ENCODE peak calls at places on chromosomes 11 and 22, in four cellular contexts. One of them, this sample, is unnamed.

GRCh38 chr11:111946499-111946898 is 9.4 kb downstream of the DIXDC1 start:
- DNase-seq in HepG2: no peak
- DNase-seq in A549: no peak
- DNase-seq in K562: no peak
- DNase-seq in this sample: no peak

GRCh38 chr11:39641749-39642148 is 1817.7 kb downstream of the LRRC4C start:
- DNase-seq in HepG2: no peak
- DNase-seq in A549: no peak
- DNase-seq in K562: no peak
- DNase-seq in this sample: no peak

GRCh38 chr22:37379716-37380115 is 47.6 kb downstream of the ELFN2 start:
- DNase-seq in HepG2: no peak
- DNase-seq in A549: no peak
- DNase-seq in K562: no peak
- DNase-seq in this sample: no peak

GRCh38 chr11:134334796-134335571 is 3.2 kb downstream of the GLB1L2 start:
- DNase-seq in HepG2: no peak
- DNase-seq in A549: no peak
- DNase-seq in K562: no peak
- DNase-seq in this sample: no peak

GRCh38 chr11:86047275-86047991 is 21.5 kb downstream of the PICALM start:
- DNase-seq in HepG2: no peak
- DNase-seq in A549: no peak
- DNase-seq in K562: no peak
- DNase-seq in this sample: no peak

GRCh38 chr11:64776875-64777274 is 1.5 kb downstream of the SF1 start:
- DNase-seq in HepG2: no peak
- DNase-seq in A549: no peak
- DNase-seq in K562: no peak
- DNase-seq in this sample: no peak

GRCh38 chr11:132943737-132944556 is 588.4 kb downstream of the OPCML start:
- DNase-seq in HepG2: no peak
- DNase-seq in A549: no peak
- DNase-seq in K562: no peak
- DNase-seq in this sample: peak; percentile 28

GRCh38 chr22:35477911-35478582 is 62.6 kb upstream of the RASD2 start:
- DNase-seq in HepG2: no peak
- DNase-seq in A549: peak; percentile 38
- DNase-seq in K562: peak; percentile 20
- DNase-seq in this sample: no peak

GRCh38 chr22:44437493-44438015 is 60.5 kb downstream of the RTL6 start:
- DNase-seq in HepG2: no peak
- DNase-seq in A549: no peak
- DNase-seq in K562: no peak
- DNase-seq in this sample: no peak

GRCh38 chr11:61587951-61588695 is 7.2 kb upstream of the SYT7 start:
- DNase-seq in HepG2: no peak
- DNase-seq in A549: peak; percentile 78
- DNase-seq in K562: peak; percentile 85
- DNase-seq in this sample: peak; percentile 96

GRCh38 chr11:121611242-121611641 is 158.5 kb upstream of the SORL1-AS1 start:
- DNase-seq in HepG2: no peak
- DNase-seq in A549: no peak
- DNase-seq in K562: no peak
- DNase-seq in this sample: no peak

GRCh38 chr11:44416776-44417175 is 106.8 kb upstream of the ALX4 start:
- DNase-seq in HepG2: no peak
- DNase-seq in A549: no peak
- DNase-seq in K562: no peak
- DNase-seq in this sample: no peak

DNA sequence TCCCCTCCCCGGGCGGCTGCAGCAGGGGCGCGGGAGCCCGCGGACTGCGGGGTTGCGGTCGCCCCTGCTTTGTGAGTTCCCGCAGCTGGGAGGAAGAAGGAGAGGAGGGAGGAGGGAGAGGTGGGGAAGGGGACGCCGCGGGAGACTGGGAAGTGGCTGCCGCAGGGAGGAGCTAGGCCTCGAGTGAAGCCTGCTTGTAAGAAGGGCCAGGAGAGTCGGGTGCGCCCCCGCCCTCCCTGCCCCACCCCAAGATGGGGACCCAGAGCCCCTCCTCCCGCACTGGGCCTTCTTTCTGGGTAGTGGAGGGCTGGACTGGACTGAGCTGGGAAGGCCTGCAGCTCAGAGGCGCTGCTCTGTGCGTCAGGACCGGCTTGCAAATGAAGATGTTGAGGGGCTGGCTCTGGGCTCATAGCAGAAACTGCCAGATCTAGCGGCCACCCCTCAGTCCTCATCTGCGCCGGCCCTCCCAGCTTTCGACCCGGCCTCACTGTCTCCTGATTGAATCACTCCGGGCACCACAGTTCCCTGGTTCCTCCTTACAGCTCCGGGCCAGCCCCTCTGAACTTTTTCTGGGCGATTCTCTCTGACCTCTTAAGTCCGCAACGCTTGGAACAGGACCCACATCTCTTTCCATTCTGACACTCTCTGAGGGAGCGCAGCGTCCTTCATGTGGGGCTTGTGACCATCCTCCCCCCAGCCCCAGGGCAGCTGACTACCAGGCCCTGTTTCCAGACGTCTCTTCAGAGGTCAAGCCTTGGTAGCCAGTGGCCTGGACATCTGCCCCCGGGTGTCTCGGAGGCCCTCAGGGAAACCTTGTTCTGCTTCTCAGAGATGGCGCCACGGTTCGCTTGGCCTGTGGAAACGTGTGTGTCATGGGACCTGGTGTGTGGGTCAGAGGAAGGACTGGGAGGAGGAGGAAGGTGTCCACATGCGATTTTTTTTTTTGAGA is 21.9 kb downstream of the SERPINH1 start:
- DNase-seq in HepG2: no peak
- DNase-seq in A549: no peak
- DNase-seq in K562: peak; percentile 49
- DNase-seq in this sample: peak; percentile 75
- TF ChIP-seq HMGXB4 in HepG2: no peak
- TF ChIP-seq HMGXB4 in A549: no peak
- TF ChIP-seq HMGXB4 in K562: no peak
- TF ChIP-seq HMGXB4 in this sample: no peak

GRCh38 chr11:34274712-34275398 is 83.0 kb downstream of the ABTB2 start:
- DNase-seq in HepG2: no peak
- DNase-seq in A549: peak; percentile 96
- DNase-seq in K562: no peak
- DNase-seq in this sample: no peak
- TF ChIP-seq HMGXB4 in HepG2: no peak
- TF ChIP-seq HMGXB4 in A549: no peak
- TF ChIP-seq HMGXB4 in K562: no peak
- TF ChIP-seq HMGXB4 in this sample: no peak

DNA sequence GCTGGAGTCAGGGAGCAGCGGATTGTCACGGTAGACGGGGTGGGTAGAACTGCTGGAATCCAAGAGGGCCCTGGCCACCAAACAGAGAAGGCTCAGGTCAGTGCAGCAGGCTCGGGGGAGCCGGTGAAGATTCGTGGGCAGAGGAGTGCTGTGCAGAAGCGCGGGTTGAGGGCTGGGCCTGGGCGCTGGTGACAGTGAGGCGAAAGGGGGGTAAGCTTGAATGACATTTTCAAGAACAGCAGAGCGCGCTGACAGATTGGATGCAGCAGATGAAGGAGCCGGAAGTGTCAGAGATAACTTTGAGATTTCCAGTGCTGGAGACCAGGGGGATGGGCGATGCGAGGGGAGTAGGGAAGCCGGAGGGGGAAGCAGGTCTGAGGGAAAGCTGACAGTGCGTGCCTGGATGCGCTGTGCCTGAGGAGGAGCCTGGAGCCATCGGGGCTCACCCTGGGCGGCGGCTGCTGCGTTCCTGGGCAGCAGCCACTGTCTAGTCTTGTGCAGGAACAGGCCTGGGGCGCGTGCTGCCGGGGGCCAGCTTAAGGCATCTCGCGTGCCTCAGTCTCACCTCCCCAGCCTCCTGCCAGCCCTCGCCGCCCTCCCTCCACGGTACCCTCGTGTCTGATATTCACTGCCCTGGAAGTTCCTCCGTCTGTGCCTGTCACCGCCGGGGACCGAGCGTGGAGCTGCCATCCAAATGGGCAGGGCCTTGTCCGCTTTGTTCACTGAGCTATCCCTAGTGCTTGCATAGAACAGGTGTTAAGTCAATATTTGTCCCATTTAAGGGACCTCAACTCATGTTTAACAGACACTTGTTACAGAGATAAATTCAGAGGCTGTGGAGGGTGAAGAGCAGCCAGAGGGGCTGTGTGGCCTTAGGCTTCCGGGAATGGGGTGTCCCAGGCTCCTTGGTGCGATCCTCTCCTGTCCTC is 5.2 kb downstream of the GRIK4 start:
- DNase-seq in HepG2: peak; percentile 45
- DNase-seq in A549: no peak
- DNase-seq in K562: no peak
- DNase-seq in this sample: no peak
- TF ChIP-seq HMGXB4 in HepG2: no peak
- TF ChIP-seq HMGXB4 in A549: no peak
- TF ChIP-seq HMGXB4 in K562: no peak
- TF ChIP-seq HMGXB4 in this sample: no peak

GRCh38 chr11:72381584-72382090 is 52.7 kb downstream of the CLPB start:
- DNase-seq in HepG2: no peak
- DNase-seq in A549: no peak
- DNase-seq in K562: no peak
- DNase-seq in this sample: no peak

GRCh38 chr11:72379384-72380131 is 54.8 kb downstream of the CLPB start:
- DNase-seq in HepG2: no peak
- DNase-seq in A549: no peak
- DNase-seq in K562: no peak
- DNase-seq in this sample: no peak

GRCh38 chr11:72377596-72377995 is 56.7 kb downstream of the CLPB start:
- DNase-seq in HepG2: no peak
- DNase-seq in A549: no peak
- DNase-seq in K562: no peak
- DNase-seq in this sample: no peak

GRCh38 chr11:72380132-72380503 is 54.2 kb downstream of the CLPB start:
- DNase-seq in HepG2: no peak
- DNase-seq in A549: no peak
- DNase-seq in K562: no peak
- DNase-seq in this sample: no peak

GRCh38 chr11:72378704-72379383 is 55.5 kb downstream of the CLPB start:
- DNase-seq in HepG2: no peak
- DNase-seq in A549: no peak
- DNase-seq in K562: no peak
- DNase-seq in this sample: no peak
- TF ChIP-seq HMGXB4 in HepG2: no peak
- TF ChIP-seq HMGXB4 in A549: no peak
- TF ChIP-seq HMGXB4 in K562: no peak
- TF ChIP-seq HMGXB4 in this sample: no peak

GRCh38 chr11:3232956-3233355 is 739 bp upstream of the MRGPRE start:
- DNase-seq in HepG2: no peak
- DNase-seq in A549: no peak
- DNase-seq in K562: no peak
- DNase-seq in this sample: no peak

GRCh38 chr11:3230636-3231549 is 1.3 kb downstream of the MRGPRE start:
- DNase-seq in HepG2: no peak
- DNase-seq in A549: no peak
- DNase-seq in K562: no peak
- DNase-seq in this sample: no peak

GRCh38 chr11:3229673-3230630 is 2.3 kb downstream of the MRGPRE start:
- DNase-seq in HepG2: no peak
- DNase-seq in A549: no peak
- DNase-seq in K562: no peak
- DNase-seq in this sample: no peak

GRCh38 chr11:3231550-3231850 is 717 bp downstream of the MRGPRE start:
- DNase-seq in HepG2: no peak
- DNase-seq in A549: no peak
- DNase-seq in K562: no peak
- DNase-seq in this sample: no peak

DNA sequence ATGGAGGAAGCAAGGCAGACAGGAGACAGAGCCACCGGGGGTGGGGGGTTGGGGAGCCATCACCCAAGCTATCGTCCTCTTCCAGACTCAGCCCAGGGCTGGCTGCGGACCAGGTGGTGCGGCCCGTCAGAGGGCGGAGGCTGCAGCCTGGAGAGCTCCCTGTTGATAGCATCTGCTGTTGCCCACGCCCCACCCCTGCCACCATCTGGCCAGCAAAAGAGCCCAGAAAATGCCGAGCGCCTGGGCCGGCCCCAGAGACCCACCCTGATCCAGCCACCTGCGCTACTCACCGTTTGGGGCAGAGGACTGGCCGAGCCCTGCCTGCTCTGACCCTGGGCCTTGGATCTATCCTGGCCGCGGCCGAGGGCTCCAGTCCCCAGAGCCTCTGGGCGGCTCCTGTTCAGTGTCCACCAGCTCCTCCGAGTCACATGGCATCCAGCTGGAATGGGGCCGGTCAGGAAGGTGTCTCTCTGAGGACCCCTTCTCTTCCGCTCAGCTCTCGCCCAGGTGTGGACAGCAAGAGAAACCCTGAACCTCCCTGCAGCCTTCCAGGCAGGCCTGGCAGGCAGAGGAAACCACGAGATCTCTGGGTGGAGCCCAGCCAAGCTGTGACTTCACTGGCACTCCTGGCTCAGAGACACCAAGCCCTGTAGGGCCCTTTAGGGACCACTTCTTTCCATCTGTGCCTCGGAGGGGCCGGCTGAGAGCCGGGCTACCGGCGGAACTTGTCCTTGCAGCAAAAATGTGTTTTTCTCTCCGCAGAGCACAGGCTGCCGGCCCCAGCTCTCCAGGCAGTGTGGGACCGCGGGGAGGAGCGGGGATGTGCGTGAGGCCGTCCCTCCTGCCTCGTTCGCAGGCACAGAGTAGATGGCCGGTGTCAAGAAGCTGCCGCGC is at the start of gene MRGPRE:
- DNase-seq in HepG2: no peak
- DNase-seq in A549: no peak
- DNase-seq in K562: peak; percentile 98
- DNase-seq in this sample: peak; percentile 18
- TF ChIP-seq HMGXB4 in HepG2: no peak
- TF ChIP-seq HMGXB4 in A549: no peak
- TF ChIP-seq HMGXB4 in K562: no peak
- TF ChIP-seq HMGXB4 in this sample: no peak

GRCh38 chr11:131530411-131530810 is 160.0 kb downstream of the NTM start:
- DNase-seq in HepG2: no peak
- DNase-seq in A549: no peak
- DNase-seq in K562: no peak
- DNase-seq in this sample: no peak
- TF ChIP-seq HMGXB4 in HepG2: no peak
- TF ChIP-seq HMGXB4 in A549: no peak
- TF ChIP-seq HMGXB4 in K562: no peak
- TF ChIP-seq HMGXB4 in this sample: no peak